ENCODE peak calls at places on chromosomes 5 and 9, in seven cellular contexts. One of them, this sample, is unnamed.

GRCh38 chr5:10421841-10422691 is 19.6 kb upstream of the ROPN1L start:
- DNase-seq in CD8-positive, alpha-beta T cell: no peak
- DNase-seq in cardiac muscle cell: peak
- DNase-seq in neural crest cell: no peak
- DNase-seq in spleen: no peak
- DNase-seq in mesothelial cell of epicardium: no peak
- DNase-seq in HFFc6: no peak
- DNase-seq in this sample: peak

GRCh38 chr5:17217421-17218352 is at the start of gene BASP1:
- DNase-seq in CD8-positive, alpha-beta T cell: peak
- DNase-seq in cardiac muscle cell: peak
- DNase-seq in neural crest cell: peak
- DNase-seq in spleen: peak
- DNase-seq in mesothelial cell of epicardium: peak
- DNase-seq in HFFc6: peak
- DNase-seq in this sample: peak

GRCh38 chr9:121771851-121772599 is 120.6 kb downstream of the DAB2IP start:
- DNase-seq in CD8-positive, alpha-beta T cell: no peak
- DNase-seq in cardiac muscle cell: no peak
- DNase-seq in neural crest cell: no peak
- DNase-seq in spleen: peak
- DNase-seq in mesothelial cell of epicardium: no peak
- DNase-seq in HFFc6: no peak
- DNase-seq in this sample: no peak

GRCh38 chr9:101848485-101848919 is 110.1 kb upstream of the GRIN3A start:
- DNase-seq in CD8-positive, alpha-beta T cell: no peak
- DNase-seq in cardiac muscle cell: no peak
- DNase-seq in neural crest cell: no peak
- DNase-seq in spleen: no peak
- DNase-seq in mesothelial cell of epicardium: peak
- DNase-seq in HFFc6: no peak
- DNase-seq in this sample: no peak

GRCh38 chr9:35669331-35670145 is 4.2 kb upstream of the CA9 start:
- DNase-seq in CD8-positive, alpha-beta T cell: no peak
- DNase-seq in cardiac muscle cell: no peak
- DNase-seq in neural crest cell: no peak
- DNase-seq in spleen: peak
- DNase-seq in mesothelial cell of epicardium: no peak
- DNase-seq in HFFc6: no peak
- DNase-seq in this sample: no peak

GRCh38 chr5:135472141-135472540 is 20.0 kb upstream of the TIFAB start:
- DNase-seq in CD8-positive, alpha-beta T cell: no peak
- DNase-seq in cardiac muscle cell: no peak
- DNase-seq in neural crest cell: no peak
- DNase-seq in spleen: peak
- DNase-seq in mesothelial cell of epicardium: no peak
- DNase-seq in HFFc6: no peak
- DNase-seq in this sample: no peak

GRCh38 chr5:153964201-153965101 is 74.3 kb downstream of the FAM114A2 start:
- DNase-seq in CD8-positive, alpha-beta T cell: no peak
- DNase-seq in cardiac muscle cell: no peak
- DNase-seq in neural crest cell: no peak
- DNase-seq in spleen: no peak
- DNase-seq in mesothelial cell of epicardium: no peak
- DNase-seq in HFFc6: no peak
- DNase-seq in this sample: no peak

GRCh38 chr5:81879936-81880335 is 91.9 kb upstream of the ATG10 start:
- DNase-seq in CD8-positive, alpha-beta T cell: no peak
- DNase-seq in cardiac muscle cell: no peak
- DNase-seq in neural crest cell: no peak
- DNase-seq in spleen: no peak
- DNase-seq in mesothelial cell of epicardium: no peak
- DNase-seq in HFFc6: no peak
- DNase-seq in this sample: no peak

GRCh38 chr5:7244977-7245376 is 151.0 kb upstream of the ADCY2 start:
- DNase-seq in CD8-positive, alpha-beta T cell: no peak
- DNase-seq in cardiac muscle cell: no peak
- DNase-seq in neural crest cell: no peak
- DNase-seq in spleen: no peak
- DNase-seq in mesothelial cell of epicardium: no peak
- DNase-seq in HFFc6: no peak
- DNase-seq in this sample: no peak

GRCh38 chr5:35819656-35820055 is 37.0 kb upstream of the IL7R start:
- DNase-seq in CD8-positive, alpha-beta T cell: no peak
- DNase-seq in cardiac muscle cell: no peak
- DNase-seq in neural crest cell: no peak
- DNase-seq in spleen: no peak
- DNase-seq in mesothelial cell of epicardium: no peak
- DNase-seq in HFFc6: no peak
- DNase-seq in this sample: no peak

GRCh38 chr9:116282598-116282997 is 129.0 kb downstream of the PAPPA start:
- DNase-seq in CD8-positive, alpha-beta T cell: no peak
- DNase-seq in cardiac muscle cell: no peak
- DNase-seq in neural crest cell: no peak
- DNase-seq in spleen: no peak
- DNase-seq in mesothelial cell of epicardium: no peak
- DNase-seq in HFFc6: no peak
- DNase-seq in this sample: no peak

GRCh38 chr9:5553211-5553610 is 42.9 kb downstream of the PDCD1LG2 start:
- DNase-seq in CD8-positive, alpha-beta T cell: no peak
- DNase-seq in cardiac muscle cell: peak
- DNase-seq in neural crest cell: no peak
- DNase-seq in spleen: no peak
- DNase-seq in mesothelial cell of epicardium: no peak
- DNase-seq in HFFc6: peak
- DNase-seq in this sample: peak

GRCh38 chr9:76023715-76024195 is 133.3 kb downstream of the PCSK5 start:
- DNase-seq in CD8-positive, alpha-beta T cell: peak
- DNase-seq in cardiac muscle cell: peak
- DNase-seq in neural crest cell: no peak
- DNase-seq in spleen: no peak
- DNase-seq in mesothelial cell of epicardium: no peak
- DNase-seq in HFFc6: no peak
- DNase-seq in this sample: no peak

GRCh38 chr9:113934826-113935676 is 58.9 kb downstream of the ZNF618 start:
- DNase-seq in CD8-positive, alpha-beta T cell: no peak
- DNase-seq in cardiac muscle cell: no peak
- DNase-seq in neural crest cell: no peak
- DNase-seq in spleen: no peak
- DNase-seq in mesothelial cell of epicardium: peak
- DNase-seq in HFFc6: no peak
- DNase-seq in this sample: no peak

GRCh38 chr9:880725-881124 is 39.2 kb downstream of the DMRT1 start:
- DNase-seq in CD8-positive, alpha-beta T cell: no peak
- DNase-seq in cardiac muscle cell: no peak
- DNase-seq in neural crest cell: no peak
- DNase-seq in spleen: no peak
- DNase-seq in mesothelial cell of epicardium: no peak
- DNase-seq in HFFc6: no peak
- DNase-seq in this sample: no peak

GRCh38 chr5:67301285-67301904 is 104.8 kb upstream of the CD180 start:
- DNase-seq in CD8-positive, alpha-beta T cell: no peak
- DNase-seq in cardiac muscle cell: peak
- DNase-seq in neural crest cell: no peak
- DNase-seq in spleen: no peak
- DNase-seq in mesothelial cell of epicardium: no peak
- DNase-seq in HFFc6: peak
- DNase-seq in this sample: peak

GRCh38 chr9:124739360-124739759 is 31.8 kb downstream of the NR6A1 start:
- DNase-seq in CD8-positive, alpha-beta T cell: no peak
- DNase-seq in cardiac muscle cell: no peak
- DNase-seq in neural crest cell: no peak
- DNase-seq in spleen: no peak
- DNase-seq in mesothelial cell of epicardium: no peak
- DNase-seq in HFFc6: no peak
- DNase-seq in this sample: no peak

GRCh38 chr5:1107167-1108007 is 4.5 kb downstream of the SLC12A7 start:
- DNase-seq in CD8-positive, alpha-beta T cell: no peak
- DNase-seq in cardiac muscle cell: no peak
- DNase-seq in neural crest cell: no peak
- DNase-seq in spleen: no peak
- DNase-seq in mesothelial cell of epicardium: no peak
- DNase-seq in HFFc6: no peak
- DNase-seq in this sample: no peak

GRCh38 chr5:133679534-133679933 is 67.2 kb upstream of the FSTL4 start:
- DNase-seq in CD8-positive, alpha-beta T cell: no peak
- DNase-seq in cardiac muscle cell: no peak
- DNase-seq in neural crest cell: no peak
- DNase-seq in spleen: no peak
- DNase-seq in mesothelial cell of epicardium: no peak
- DNase-seq in HFFc6: no peak
- DNase-seq in this sample: no peak

DNA sequence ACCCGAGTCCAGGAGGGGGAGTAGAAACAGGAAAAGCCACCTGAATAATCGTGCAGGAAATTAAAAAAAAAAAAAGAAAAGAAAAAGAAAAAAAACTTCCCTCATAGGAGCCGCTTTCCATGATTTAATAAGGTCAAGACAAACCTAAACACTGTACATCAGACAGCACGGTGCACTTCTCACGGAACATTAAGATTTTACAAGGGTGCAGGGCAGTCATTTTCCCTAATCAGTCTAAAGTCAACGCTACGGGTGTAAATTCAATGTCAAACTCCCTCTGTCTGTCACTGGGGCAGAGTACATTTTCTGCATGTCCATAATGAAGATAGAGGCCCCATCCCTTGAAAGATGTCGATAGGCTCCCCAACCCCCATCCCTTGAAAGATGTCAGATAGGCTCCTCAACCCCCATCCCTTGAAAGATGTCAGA is 139.7 kb downstream of the TSSK1B start:
- DNase-seq in CD8-positive, alpha-beta T cell: no peak
- DNase-seq in cardiac muscle cell: no peak
- DNase-seq in neural crest cell: no peak
- DNase-seq in spleen: no peak
- DNase-seq in mesothelial cell of epicardium: no peak
- DNase-seq in HFFc6: no peak
- DNase-seq in this sample: no peak
- TF ChIP-seq CTCF in CD8-positive, alpha-beta T cell: no peak
- TF ChIP-seq CTCF in cardiac muscle cell: no peak
- TF ChIP-seq CTCF in neural crest cell: peak
- TF ChIP-seq CTCF in spleen: no peak
- TF ChIP-seq CTCF in mesothelial cell of epicardium: no peak
- TF ChIP-seq CTCF in HFFc6: no peak
- TF ChIP-seq CTCF in this sample: no peak

GRCh38 chr9:85114799-85115198 is 445.3 kb downstream of the NTRK2 start:
- DNase-seq in CD8-positive, alpha-beta T cell: no peak
- DNase-seq in cardiac muscle cell: no peak
- DNase-seq in neural crest cell: no peak
- DNase-seq in spleen: no peak
- DNase-seq in mesothelial cell of epicardium: no peak
- DNase-seq in HFFc6: no peak
- DNase-seq in this sample: no peak

GRCh38 chr9:85115473-85115872 is 445.9 kb downstream of the NTRK2 start:
- DNase-seq in CD8-positive, alpha-beta T cell: no peak
- DNase-seq in cardiac muscle cell: no peak
- DNase-seq in neural crest cell: no peak
- DNase-seq in spleen: no peak
- DNase-seq in mesothelial cell of epicardium: no peak
- DNase-seq in HFFc6: no peak
- DNase-seq in this sample: no peak

GRCh38 chr9:85117831-85118230 is 448.3 kb downstream of the NTRK2 start:
- DNase-seq in CD8-positive, alpha-beta T cell: no peak
- DNase-seq in cardiac muscle cell: no peak
- DNase-seq in neural crest cell: no peak
- DNase-seq in spleen: no peak
- DNase-seq in mesothelial cell of epicardium: no peak
- DNase-seq in HFFc6: no peak
- DNase-seq in this sample: no peak

DNA sequence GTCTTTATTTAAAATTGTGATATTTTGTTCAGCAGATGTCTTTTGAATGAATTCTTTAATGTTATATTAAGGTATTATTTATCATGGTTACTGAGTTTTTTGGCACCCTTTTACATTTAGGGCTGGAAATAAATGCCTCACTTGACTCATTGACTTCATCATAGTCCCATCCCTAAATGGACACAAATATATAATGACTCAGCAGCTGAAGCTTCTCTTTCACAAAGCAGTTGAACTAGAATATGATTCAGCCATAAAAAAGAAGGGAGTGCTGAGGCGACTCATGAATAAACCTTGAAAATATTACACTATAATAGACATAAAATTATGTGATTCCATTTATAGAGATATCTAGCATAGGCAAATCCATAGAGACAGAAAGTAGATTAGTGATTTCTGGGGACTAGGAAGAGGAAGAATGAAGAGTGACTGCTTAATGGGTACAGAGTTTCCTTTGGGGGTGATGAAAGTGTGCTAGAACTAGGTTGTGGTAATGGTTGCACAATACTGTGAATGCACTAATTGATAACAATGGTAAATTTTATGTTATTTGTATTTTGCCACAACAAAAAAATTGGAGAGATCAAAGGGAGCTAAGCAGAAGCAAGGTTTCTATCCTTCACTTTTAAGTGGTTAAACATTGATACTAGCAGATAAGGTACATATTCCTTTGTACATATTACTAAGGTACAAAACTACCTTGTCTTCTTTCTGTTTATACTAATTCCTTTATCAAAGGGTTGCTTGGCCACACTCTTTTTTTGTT is 449.6 kb downstream of the NTRK2 start:
- DNase-seq in CD8-positive, alpha-beta T cell: no peak
- DNase-seq in cardiac muscle cell: peak
- DNase-seq in neural crest cell: no peak
- DNase-seq in spleen: no peak
- DNase-seq in mesothelial cell of epicardium: no peak
- DNase-seq in HFFc6: no peak
- DNase-seq in this sample: no peak
- TF ChIP-seq CTCF in CD8-positive, alpha-beta T cell: no peak
- TF ChIP-seq CTCF in cardiac muscle cell: no peak
- TF ChIP-seq CTCF in neural crest cell: no peak
- TF ChIP-seq CTCF in spleen: no peak
- TF ChIP-seq CTCF in mesothelial cell of epicardium: no peak
- TF ChIP-seq CTCF in HFFc6: no peak
- TF ChIP-seq CTCF in this sample: no peak

GRCh38 chr5:21649969-21650368 is 1203.2 kb downstream of the CDH12 start:
- DNase-seq in CD8-positive, alpha-beta T cell: no peak
- DNase-seq in cardiac muscle cell: no peak
- DNase-seq in neural crest cell: no peak
- DNase-seq in spleen: no peak
- DNase-seq in mesothelial cell of epicardium: no peak
- DNase-seq in HFFc6: no peak
- DNase-seq in this sample: no peak
- TF ChIP-seq CTCF in CD8-positive, alpha-beta T cell: no peak
- TF ChIP-seq CTCF in cardiac muscle cell: no peak
- TF ChIP-seq CTCF in neural crest cell: no peak
- TF ChIP-seq CTCF in spleen: no peak
- TF ChIP-seq CTCF in mesothelial cell of epicardium: no peak
- TF ChIP-seq CTCF in HFFc6: no peak
- TF ChIP-seq CTCF in this sample: no peak

GRCh38 chr5:96978812-96979449 is 43.1 kb downstream of the LNPEP start:
- DNase-seq in CD8-positive, alpha-beta T cell: no peak
- DNase-seq in cardiac muscle cell: no peak
- DNase-seq in neural crest cell: no peak
- DNase-seq in spleen: no peak
- DNase-seq in mesothelial cell of epicardium: no peak
- DNase-seq in HFFc6: peak
- DNase-seq in this sample: no peak

GRCh38 chr5:96986450-96986849 is 50.6 kb downstream of the LNPEP start:
- DNase-seq in CD8-positive, alpha-beta T cell: no peak
- DNase-seq in cardiac muscle cell: no peak
- DNase-seq in neural crest cell: no peak
- DNase-seq in spleen: no peak
- DNase-seq in mesothelial cell of epicardium: no peak
- DNase-seq in HFFc6: no peak
- DNase-seq in this sample: no peak

GRCh38 chr5:96990102-96990501 is 54.2 kb downstream of the LNPEP start:
- DNase-seq in CD8-positive, alpha-beta T cell: no peak
- DNase-seq in cardiac muscle cell: no peak
- DNase-seq in neural crest cell: no peak
- DNase-seq in spleen: no peak
- DNase-seq in mesothelial cell of epicardium: no peak
- DNase-seq in HFFc6: no peak
- DNase-seq in this sample: no peak

GRCh38 chr5:96984506-96985192 is 48.8 kb downstream of the LNPEP start:
- DNase-seq in CD8-positive, alpha-beta T cell: no peak
- DNase-seq in cardiac muscle cell: peak
- DNase-seq in neural crest cell: no peak
- DNase-seq in spleen: no peak
- DNase-seq in mesothelial cell of epicardium: no peak
- DNase-seq in HFFc6: no peak
- DNase-seq in this sample: peak
- TF ChIP-seq CTCF in CD8-positive, alpha-beta T cell: no peak
- TF ChIP-seq CTCF in cardiac muscle cell: no peak
- TF ChIP-seq CTCF in neural crest cell: no peak
- TF ChIP-seq CTCF in spleen: no peak
- TF ChIP-seq CTCF in mesothelial cell of epicardium: no peak
- TF ChIP-seq CTCF in HFFc6: no peak
- TF ChIP-seq CTCF in this sample: no peak